ENCODE peak calls at places on chromosomes 3 and 15, in five cellular contexts. D is lower lobe of right lung; H is activated CD8-positive, alpha-beta memory T cell treated with anti-CD3 and anti-CD28 coated beads, Interleukin-2, amount 10 ng/mL, durations not matched to agents 7 days and 5 days; O is NCI-H1436; A is K562. Q is an unnamed sample.

GRCh38 chr3:151835751-151836550 is 22.0 kb downstream of the AADAC start:
- DNase-seq in D (no peak), H (no peak), O (no peak), A (no peak), Q (no peak)

GRCh38 chr15:51771773-51772172 is 20.4 kb downstream of the TMOD2 start:
- DNase-seq in D (no peak), H (no peak), O (no peak), A (no peak), Q (no peak)

GRCh38 chr3:127848131-127849129 is 26.1 kb upstream of the MGLL start:
- DNase-seq in D (no peak), H (no peak), O (no peak), A (no peak), Q (no peak)

GRCh38 chr3:69568458-69568857 is 170.8 kb upstream of the MITF start:
- DNase-seq in D (no peak), H (no peak), O (no peak), A (no peak), Q (no peak)

GRCh38 chr15:80906159-80906775 is 83.4 kb downstream of the MESD start:
- DNase-seq in D (no peak), H (no peak), O (peak), A (no peak), Q (no peak)

GRCh38 chr3:2036096-2036495 is 62.6 kb upstream of the CNTN4 start:
- DNase-seq in D (no peak), H (no peak), O (no peak), A (no peak), Q (no peak)

GRCh38 chr3:129503387-129504010 is 24.9 kb upstream of the RHO start:
- DNase-seq in D (no peak), H (no peak), O (no peak), A (no peak), Q (no peak)

GRCh38 chr15:47708116-47708515 is 9.2 kb upstream of the SEMA6D start:
- DNase-seq in D (no peak), H (no peak), O (no peak), A (no peak), Q (no peak)

GRCh38 chr3:8560608-8561007 is 59.0 kb downstream of the LMCD1 start:
- DNase-seq in D (no peak), H (no peak), O (no peak), A (no peak), Q (peak)

GRCh38 chr3:71129611-71130515 is 453.7 kb downstream of the FOXP1 start:
- DNase-seq in D (no peak), H (peak), O (no peak), A (no peak), Q (no peak)

GRCh38 chr3:47362704-47363103 is 18.1 kb upstream of the PTPN23 start:
- DNase-seq in D (no peak), H (peak), O (no peak), A (no peak), Q (no peak)

GRCh38 chr3:27606537-27606936 is 115.6 kb downstream of the EOMES start:
- DNase-seq in D (no peak), H (no peak), O (no peak), A (no peak), Q (no peak)

GRCh38 chr3:66778749-66779148 is 219.4 kb upstream of the KBTBD8 start:
- DNase-seq in D (no peak), H (no peak), O (no peak), A (no peak), Q (no peak)

GRCh38 chr3:190197346-190197763 is 76.7 kb upstream of the P3H2 start:
- DNase-seq in D (no peak), H (no peak), O (no peak), A (no peak), Q (no peak)

GRCh38 chr3:11288786-11289637 is 16.8 kb downstream of the ATG7 start:
- DNase-seq in D (no peak), H (peak), O (no peak), A (peak), Q (no peak)

GRCh38 chr15:45164914-45165313 is 22.9 kb downstream of the SHF start:
- DNase-seq in D (no peak), H (no peak), O (no peak), A (no peak), Q (no peak)

GRCh38 chr3:195119461-195120198 is 151.3 kb downstream of the XXYLT1 start:
- DNase-seq in D (no peak), H (no peak), O (no peak), A (no peak), Q (no peak)